ENCODE peak calls at places on chromosomes 2 and 18, in five cellular contexts. I, S, U, V and Z are unnamed samples.

GRCh38 chr2:26068602-26069298 is 34.9 kb downstream of the RAB10 start:
- DNase-seq in I (peak), S (no peak), U (peak), V (peak), Z (no peak)

GRCh38 chr2:10382313-10383061 is 65.6 kb downstream of the ODC1 start:
- DNase-seq in I (no peak), S (no peak), U (no peak), V (no peak), Z (no peak)

GRCh38 chr18:41645600-41646360 is 309.3 kb upstream of the PIK3C3 start:
- DNase-seq in I (no peak), S (no peak), U (no peak), V (no peak), Z (no peak)

GRCh38 chr2:1249897-1250687 is 163.2 kb upstream of the TPO start:
- DNase-seq in I (no peak), S (no peak), U (no peak), V (no peak), Z (no peak)

GRCh38 chr2:193584522-193584938 is 1389.8 kb upstream of the TMEFF2 start:
- DNase-seq in I (peak), S (peak), U (peak), V (no peak), Z (no peak)

GRCh38 chr2:69683170-69683971 is 39.8 kb upstream of the AAK1 start:
- DNase-seq in I (peak), S (no peak), U (peak), V (no peak), Z (no peak)

GRCh38 chr18:50906843-50907242 is 27.9 kb downstream of the ME2 start:
- DNase-seq in I (no peak), S (no peak), U (no peak), V (no peak), Z (no peak)

GRCh38 chr18:54948350-54948837 is 10.9 kb downstream of the CCDC68 start:
- DNase-seq in I (no peak), S (no peak), U (no peak), V (no peak), Z (no peak)

GRCh38 chr18:79869591-79870368 is 72.0 kb downstream of the KCNG2 start:
- DNase-seq in I (no peak), S (peak), U (no peak), V (no peak), Z (no peak)

GRCh38 chr2:181025004-181025403 is 44.6 kb downstream of the UBE2E3 start:
- DNase-seq in I (peak), S (no peak), U (peak), V (no peak), Z (no peak)

GRCh38 chr2:215718890-215719289 is 283.0 kb upstream of the FN1 start:
- DNase-seq in I (no peak), S (no peak), U (no peak), V (no peak), Z (no peak)